ENCODE peak calls at places on chromosome 3, in nine cellular contexts. D is SK-N-SH, Q is H1, Z is ovary, K is stomach, I is suprapubic skin, V is K562, O is sigmoid colon, G is tibial nerve. T is an unnamed sample.

GRCh38 chr3:63809607-63810006 is 9.5 kb upstream of the C3orf49 start:
- DNase-seq in D (no peak), Q (no peak), Z (no peak), K (no peak), I (no peak), V (no peak), O (no peak), G (no peak), T (no peak)

GRCh38 chr3:149553781-149554451 is 79.4 kb downstream of the TM4SF4 start:
- DNase-seq in D (peak; percentile 37), Q (no peak), Z (peak; percentile 61), K (no peak), I (no peak), V (no peak), O (peak; percentile 89), G (peak; percentile 64), T (no peak)

GRCh38 chr3:19022546-19022945 is 125.8 kb upstream of the KCNH8 start:
- DNase-seq in D (no peak), Q (no peak), Z (no peak), K (no peak), I (no peak), V (no peak), O (no peak), G (no peak), T (no peak)

GRCh38 chr3:58544546-58544945 is 7.6 kb upstream of the ACOX2 start:
- DNase-seq in D (no peak), Q (no peak), Z (no peak), K (no peak), I (no peak), V (no peak), O (no peak), G (no peak), T (no peak)

GRCh38 chr3:139564290-139564861 is 24.8 kb upstream of the RBP1 start:
- DNase-seq in D (peak; percentile 56), Q (no peak), Z (peak; percentile 55), K (no peak), I (no peak), V (no peak), O (no peak), G (no peak), T (no peak)

GRCh38 chr3:185242642-185243041 is 11.2 kb downstream of the EHHADH start:
- DNase-seq in D (no peak), Q (no peak), Z (no peak), K (no peak), I (no peak), V (no peak), O (no peak), G (no peak), T (no peak)

GRCh38 chr3:153443961-153444360 is 281.9 kb downstream of the RAP2B start:
- DNase-seq in D (peak; percentile 2), Q (no peak), Z (no peak), K (no peak), I (no peak), V (no peak), O (no peak), G (no peak), T (peak; percentile 26)

GRCh38 chr3:126753191-126754160 is 49.4 kb downstream of the CHCHD6 start:
- DNase-seq in D (no peak), Q (no peak), Z (no peak), K (no peak), I (no peak), V (no peak), O (no peak), G (no peak), T (no peak)

GRCh38 chr3:177753498-177754155 is 556.3 kb upstream of the TBL1XR1 start:
- DNase-seq in D (peak; percentile 55), Q (no peak), Z (peak; percentile 82), K (no peak), I (no peak), V (no peak), O (peak; percentile 81), G (no peak), T (no peak)

GRCh38 chr3:49805367-49805782 is 2.3 kb downstream of the INKA1 start:
- DNase-seq in D (peak; percentile 55), Q (no peak), Z (peak; percentile 85), K (peak; percentile 83), I (peak; percentile 92), V (no peak), O (peak; percentile 94), G (peak; percentile 83), T (no peak)

GRCh38 chr3:112653209-112653871 is 12.4 kb upstream of the CCDC80 start:
- DNase-seq in D (no peak), Q (no peak), Z (no peak), K (no peak), I (no peak), V (no peak), O (peak; percentile 68), G (peak; percentile 54), T (peak; percentile 92)
- H3K27ac ChIP-seq in D (peak overlapping the region; percentile 77), Q (no peak overlapping the region), Z (no peak overlapping the region), K (peak overlapping the region; percentile 63), I (peak overlapping the region; percentile 50), V (no peak overlapping the region), O (peak overlapping the region; percentile 61), G (no peak overlapping the region), T (peak overlapping the region; percentile 99)

DNA sequence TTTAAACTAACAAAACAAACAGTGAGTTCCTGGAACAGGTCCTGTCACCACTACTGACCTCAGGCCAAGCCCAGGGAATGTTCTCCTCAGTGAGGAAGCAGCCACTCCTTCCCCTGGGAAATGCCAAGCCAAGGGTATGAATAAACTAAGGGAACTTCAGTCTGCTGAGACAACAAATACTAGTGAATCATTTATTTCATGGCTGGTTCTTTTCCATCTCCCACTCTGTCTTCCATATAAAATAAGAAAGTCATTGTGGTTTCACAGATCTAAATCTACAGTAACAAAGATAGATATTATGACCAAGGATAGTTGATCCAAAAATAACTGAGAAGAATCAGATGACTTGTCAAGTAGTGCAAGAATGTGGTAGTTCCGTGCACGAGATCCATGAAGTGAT is 414.1 kb upstream of the ALCAM start:
- DNase-seq in D (no peak), Q (no peak), Z (no peak), K (peak; percentile 52), I (no peak), V (no peak), O (no peak), G (no peak), T (peak; percentile 78)
- TF ChIP-seq EP300 in D (no peak), Q (no peak), Z (no peak), K (no peak), I (no peak), V (no peak), O (no peak), G (no peak), T (no peak)

GRCh38 chr3:39540162-39540921 is 72.9 kb downstream of the MOBP start:
- DNase-seq in D (no peak), Q (no peak), Z (no peak), K (no peak), I (no peak), V (no peak), O (no peak), G (no peak), T (no peak)
- TF ChIP-seq CTCF in D (no peak), Q (no peak), Z (no peak), K (no peak), I (no peak), V (no peak), O (no peak), G (no peak), T (no peak)

GRCh38 chr3:99900248-99900647 is 82.6 kb downstream of the CMSS1 start:
- DNase-seq in D (no peak), Q (no peak), Z (no peak), K (no peak), I (no peak), V (no peak), O (no peak), G (no peak), T (no peak)

GRCh38 chr3:99899603-99900002 is 81.9 kb downstream of the CMSS1 start:
- DNase-seq in D (no peak), Q (no peak), Z (no peak), K (no peak), I (no peak), V (no peak), O (no peak), G (no peak), T (no peak)

GRCh38 chr3:99903844-99904243 is 86.2 kb downstream of the CMSS1 start:
- DNase-seq in D (peak; percentile 38), Q (no peak), Z (no peak), K (no peak), I (no peak), V (no peak), O (no peak), G (no peak), T (no peak)

GRCh38 chr3:99901200-99901926 is 83.7 kb downstream of the CMSS1 start:
- DNase-seq in D (no peak), Q (no peak), Z (no peak), K (no peak), I (no peak), V (no peak), O (no peak), G (no peak), T (no peak)

GRCh38 chr3:99902091-99902490 is 84.4 kb downstream of the CMSS1 start:
- DNase-seq in D (no peak), Q (no peak), Z (no peak), K (no peak), I (no peak), V (no peak), O (no peak), G (no peak), T (no peak)
- H3K27ac ChIP-seq in D (peak overlapping the region; percentile 80), Q (no peak overlapping the region), Z (no peak overlapping the region), K (peak overlapping the region; percentile 16), I (no peak overlapping the region), V (no peak overlapping the region), O (no peak overlapping the region), G (no peak overlapping the region), T (peak overlapping the region; percentile 50)

DNA sequence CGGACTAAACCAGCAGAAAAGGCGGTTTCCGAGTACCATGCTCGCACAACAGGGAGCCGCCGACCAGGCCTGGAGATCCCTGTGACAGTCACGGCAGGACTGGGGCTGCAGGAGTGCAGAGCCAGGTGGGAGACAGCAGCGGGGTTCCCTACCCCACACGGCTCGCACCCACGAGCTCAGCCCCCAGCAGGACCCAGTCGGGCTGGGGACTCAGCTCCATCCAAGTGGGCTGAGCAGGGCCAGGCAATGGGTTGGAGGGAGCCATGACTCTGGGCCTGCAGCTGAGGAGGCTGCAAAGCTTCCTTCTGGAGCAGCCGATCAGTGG is 15.8 kb downstream of the XXYLT1 start:
- DNase-seq in D (no peak), Q (no peak), Z (no peak), K (no peak), I (no peak), V (no peak), O (peak; percentile 58), G (no peak), T (no peak)
- TF ChIP-seq EP300 in D (no peak), Q (no peak), Z (no peak), K (no peak), I (no peak), V (no peak), O (no peak), G (no peak), T (no peak)